ENCODE peak calls at places on chromosomes 13 and 19, in nine cellular contexts. One of them, this sample, is unnamed.

GRCh38 chr13:53781941-53782340 is 753.3 kb downstream of the OLFM4 start:
- DNase-seq in astrocyte of the hippocampus: no peak
- DNase-seq in stimulated activated CD4-positive, alpha-beta T cell treated with anti-CD3 and anti-CD28 coated beads, TNF-alpha, amount 100 ng/mL, for 1 hour: no peak
- DNase-seq in substantia nigra: no peak
- DNase-seq in fibroblast of pulmonary artery: no peak
- DNase-seq in progenitor cell of endocrine pancreas: no peak
- DNase-seq in body of pancreas: no peak
- DNase-seq in activated CD4-positive, CD25-positive, alpha-beta regulatory T cell treated with anti-CD3 and anti-CD28 coated beads, Interleukin-2, amount 50 U/mL, for 16 hours: no peak
- DNase-seq in colonic mucosa: no peak
- DNase-seq in this sample: no peak

GRCh38 chr19:16327911-16328823 is 3.5 kb downstream of the KLF2 start:
- DNase-seq in fibroblast of pulmonary artery: peak
- DNase-seq in astrocyte of the hippocampus: no peak
- DNase-seq in substantia nigra: no peak
- DNase-seq in body of pancreas: peak
- DNase-seq in colonic mucosa: peak
- DNase-seq in activated CD4-positive, CD25-positive, alpha-beta regulatory T cell treated with anti-CD3 and anti-CD28 coated beads, Interleukin-2, amount 50 U/mL, for 16 hours: no peak
- DNase-seq in progenitor cell of endocrine pancreas: no peak
- DNase-seq in stimulated activated CD4-positive, alpha-beta T cell treated with anti-CD3 and anti-CD28 coated beads, TNF-alpha, amount 100 ng/mL, for 1 hour: no peak
- DNase-seq in this sample: peak

GRCh38 chr13:27393101-27393500 is 31.3 kb upstream of the GTF3A start:
- DNase-seq in body of pancreas: no peak
- DNase-seq in colonic mucosa: no peak
- DNase-seq in astrocyte of the hippocampus: no peak
- DNase-seq in substantia nigra: no peak
- DNase-seq in progenitor cell of endocrine pancreas: no peak
- DNase-seq in fibroblast of pulmonary artery: no peak
- DNase-seq in stimulated activated CD4-positive, alpha-beta T cell treated with anti-CD3 and anti-CD28 coated beads, TNF-alpha, amount 100 ng/mL, for 1 hour: no peak
- DNase-seq in activated CD4-positive, CD25-positive, alpha-beta regulatory T cell treated with anti-CD3 and anti-CD28 coated beads, Interleukin-2, amount 50 U/mL, for 16 hours: no peak
- DNase-seq in this sample: no peak

GRCh38 chr13:34044660-34045080 is 226.7 kb downstream of the RFC3 start:
- DNase-seq in body of pancreas: no peak
- DNase-seq in astrocyte of the hippocampus: peak
- DNase-seq in progenitor cell of endocrine pancreas: no peak
- DNase-seq in substantia nigra: no peak
- DNase-seq in colonic mucosa: no peak
- DNase-seq in stimulated activated CD4-positive, alpha-beta T cell treated with anti-CD3 and anti-CD28 coated beads, TNF-alpha, amount 100 ng/mL, for 1 hour: no peak
- DNase-seq in fibroblast of pulmonary artery: peak
- DNase-seq in activated CD4-positive, CD25-positive, alpha-beta regulatory T cell treated with anti-CD3 and anti-CD28 coated beads, Interleukin-2, amount 50 U/mL, for 16 hours: no peak
- DNase-seq in this sample: no peak

GRCh38 chr19:1318678-1319471 is 33.2 kb downstream of the EFNA2 start:
- DNase-seq in astrocyte of the hippocampus: no peak
- DNase-seq in substantia nigra: no peak
- DNase-seq in body of pancreas: no peak
- DNase-seq in progenitor cell of endocrine pancreas: no peak
- DNase-seq in activated CD4-positive, CD25-positive, alpha-beta regulatory T cell treated with anti-CD3 and anti-CD28 coated beads, Interleukin-2, amount 50 U/mL, for 16 hours: no peak
- DNase-seq in stimulated activated CD4-positive, alpha-beta T cell treated with anti-CD3 and anti-CD28 coated beads, TNF-alpha, amount 100 ng/mL, for 1 hour: no peak
- DNase-seq in fibroblast of pulmonary artery: no peak
- DNase-seq in colonic mucosa: no peak
- DNase-seq in this sample: no peak

GRCh38 chr19:6875218-6875617 is 12.2 kb upstream of the ADGRE1 start:
- DNase-seq in body of pancreas: no peak
- DNase-seq in substantia nigra: no peak
- DNase-seq in astrocyte of the hippocampus: no peak
- DNase-seq in progenitor cell of endocrine pancreas: no peak
- DNase-seq in colonic mucosa: no peak
- DNase-seq in activated CD4-positive, CD25-positive, alpha-beta regulatory T cell treated with anti-CD3 and anti-CD28 coated beads, Interleukin-2, amount 50 U/mL, for 16 hours: no peak
- DNase-seq in stimulated activated CD4-positive, alpha-beta T cell treated with anti-CD3 and anti-CD28 coated beads, TNF-alpha, amount 100 ng/mL, for 1 hour: no peak
- DNase-seq in fibroblast of pulmonary artery: no peak
- DNase-seq in this sample: no peak

GRCh38 chr13:80131204-80131603 is 209.7 kb downstream of the SPRY2 start:
- DNase-seq in colonic mucosa: peak
- DNase-seq in stimulated activated CD4-positive, alpha-beta T cell treated with anti-CD3 and anti-CD28 coated beads, TNF-alpha, amount 100 ng/mL, for 1 hour: no peak
- DNase-seq in fibroblast of pulmonary artery: peak
- DNase-seq in progenitor cell of endocrine pancreas: peak
- DNase-seq in substantia nigra: peak
- DNase-seq in astrocyte of the hippocampus: peak
- DNase-seq in activated CD4-positive, CD25-positive, alpha-beta regulatory T cell treated with anti-CD3 and anti-CD28 coated beads, Interleukin-2, amount 50 U/mL, for 16 hours: no peak
- DNase-seq in body of pancreas: peak
- DNase-seq in this sample: peak

GRCh38 chr13:111973186-111974064 is 93.5 kb upstream of the SOX1 start:
- DNase-seq in colonic mucosa: no peak
- DNase-seq in activated CD4-positive, CD25-positive, alpha-beta regulatory T cell treated with anti-CD3 and anti-CD28 coated beads, Interleukin-2, amount 50 U/mL, for 16 hours: no peak
- DNase-seq in progenitor cell of endocrine pancreas: no peak
- DNase-seq in stimulated activated CD4-positive, alpha-beta T cell treated with anti-CD3 and anti-CD28 coated beads, TNF-alpha, amount 100 ng/mL, for 1 hour: no peak
- DNase-seq in body of pancreas: no peak
- DNase-seq in astrocyte of the hippocampus: no peak
- DNase-seq in fibroblast of pulmonary artery: no peak
- DNase-seq in substantia nigra: no peak
- DNase-seq in this sample: no peak

GRCh38 chr13:44801990-44802389 is 187.3 kb downstream of the NUFIP1 start:
- DNase-seq in activated CD4-positive, CD25-positive, alpha-beta regulatory T cell treated with anti-CD3 and anti-CD28 coated beads, Interleukin-2, amount 50 U/mL, for 16 hours: no peak
- DNase-seq in stimulated activated CD4-positive, alpha-beta T cell treated with anti-CD3 and anti-CD28 coated beads, TNF-alpha, amount 100 ng/mL, for 1 hour: no peak
- DNase-seq in substantia nigra: no peak
- DNase-seq in fibroblast of pulmonary artery: peak
- DNase-seq in astrocyte of the hippocampus: peak
- DNase-seq in progenitor cell of endocrine pancreas: no peak
- DNase-seq in colonic mucosa: no peak
- DNase-seq in body of pancreas: no peak
- DNase-seq in this sample: peak

GRCh38 chr13:21033866-21034601 is 27.4 kb downstream of the LATS2 start:
- DNase-seq in astrocyte of the hippocampus: peak
- DNase-seq in fibroblast of pulmonary artery: no peak
- DNase-seq in body of pancreas: peak
- DNase-seq in stimulated activated CD4-positive, alpha-beta T cell treated with anti-CD3 and anti-CD28 coated beads, TNF-alpha, amount 100 ng/mL, for 1 hour: no peak
- DNase-seq in substantia nigra: no peak
- DNase-seq in progenitor cell of endocrine pancreas: no peak
- DNase-seq in colonic mucosa: no peak
- DNase-seq in activated CD4-positive, CD25-positive, alpha-beta regulatory T cell treated with anti-CD3 and anti-CD28 coated beads, Interleukin-2, amount 50 U/mL, for 16 hours: no peak
- DNase-seq in this sample: peak

GRCh38 chr19:52691737-52692136 is 43.1 kb downstream of the ZNF611 start:
- DNase-seq in progenitor cell of endocrine pancreas: no peak
- DNase-seq in fibroblast of pulmonary artery: no peak
- DNase-seq in activated CD4-positive, CD25-positive, alpha-beta regulatory T cell treated with anti-CD3 and anti-CD28 coated beads, Interleukin-2, amount 50 U/mL, for 16 hours: no peak
- DNase-seq in body of pancreas: no peak
- DNase-seq in astrocyte of the hippocampus: no peak
- DNase-seq in colonic mucosa: no peak
- DNase-seq in stimulated activated CD4-positive, alpha-beta T cell treated with anti-CD3 and anti-CD28 coated beads, TNF-alpha, amount 100 ng/mL, for 1 hour: no peak
- DNase-seq in substantia nigra: no peak
- DNase-seq in this sample: no peak

GRCh38 chr19:4052993-4053422 is 13.7 kb downstream of the ZBTB7A start:
- DNase-seq in fibroblast of pulmonary artery: no peak
- DNase-seq in colonic mucosa: peak
- DNase-seq in substantia nigra: no peak
- DNase-seq in astrocyte of the hippocampus: no peak
- DNase-seq in activated CD4-positive, CD25-positive, alpha-beta regulatory T cell treated with anti-CD3 and anti-CD28 coated beads, Interleukin-2, amount 50 U/mL, for 16 hours: no peak
- DNase-seq in body of pancreas: peak
- DNase-seq in progenitor cell of endocrine pancreas: no peak
- DNase-seq in stimulated activated CD4-positive, alpha-beta T cell treated with anti-CD3 and anti-CD28 coated beads, TNF-alpha, amount 100 ng/mL, for 1 hour: no peak
- DNase-seq in this sample: no peak

GRCh38 chr13:64591981-64592380 is 2638.2 kb downstream of the PCDH9 start:
- DNase-seq in stimulated activated CD4-positive, alpha-beta T cell treated with anti-CD3 and anti-CD28 coated beads, TNF-alpha, amount 100 ng/mL, for 1 hour: no peak
- DNase-seq in substantia nigra: no peak
- DNase-seq in fibroblast of pulmonary artery: peak
- DNase-seq in colonic mucosa: no peak
- DNase-seq in activated CD4-positive, CD25-positive, alpha-beta regulatory T cell treated with anti-CD3 and anti-CD28 coated beads, Interleukin-2, amount 50 U/mL, for 16 hours: no peak
- DNase-seq in progenitor cell of endocrine pancreas: no peak
- DNase-seq in astrocyte of the hippocampus: peak
- DNase-seq in body of pancreas: no peak
- DNase-seq in this sample: no peak

GRCh38 chr13:44331912-44332840 is 41.4 kb upstream of the SERP2 start:
- DNase-seq in progenitor cell of endocrine pancreas: no peak
- DNase-seq in astrocyte of the hippocampus: peak
- DNase-seq in colonic mucosa: no peak
- DNase-seq in body of pancreas: peak
- DNase-seq in substantia nigra: no peak
- DNase-seq in stimulated activated CD4-positive, alpha-beta T cell treated with anti-CD3 and anti-CD28 coated beads, TNF-alpha, amount 100 ng/mL, for 1 hour: no peak
- DNase-seq in activated CD4-positive, CD25-positive, alpha-beta regulatory T cell treated with anti-CD3 and anti-CD28 coated beads, Interleukin-2, amount 50 U/mL, for 16 hours: no peak
- DNase-seq in fibroblast of pulmonary artery: peak
- DNase-seq in this sample: no peak

GRCh38 chr19:23779645-23780044 is 21.0 kb upstream of the ZNF681 start:
- DNase-seq in activated CD4-positive, CD25-positive, alpha-beta regulatory T cell treated with anti-CD3 and anti-CD28 coated beads, Interleukin-2, amount 50 U/mL, for 16 hours: no peak
- DNase-seq in progenitor cell of endocrine pancreas: no peak
- DNase-seq in astrocyte of the hippocampus: no peak
- DNase-seq in colonic mucosa: no peak
- DNase-seq in body of pancreas: no peak
- DNase-seq in fibroblast of pulmonary artery: no peak
- DNase-seq in substantia nigra: no peak
- DNase-seq in stimulated activated CD4-positive, alpha-beta T cell treated with anti-CD3 and anti-CD28 coated beads, TNF-alpha, amount 100 ng/mL, for 1 hour: no peak
- DNase-seq in this sample: no peak

GRCh38 chr19:55305491-55305890 is 19.6 kb downstream of the TMEM150B start:
- DNase-seq in body of pancreas: peak
- DNase-seq in activated CD4-positive, CD25-positive, alpha-beta regulatory T cell treated with anti-CD3 and anti-CD28 coated beads, Interleukin-2, amount 50 U/mL, for 16 hours: no peak
- DNase-seq in substantia nigra: no peak
- DNase-seq in fibroblast of pulmonary artery: peak
- DNase-seq in colonic mucosa: peak
- DNase-seq in stimulated activated CD4-positive, alpha-beta T cell treated with anti-CD3 and anti-CD28 coated beads, TNF-alpha, amount 100 ng/mL, for 1 hour: no peak
- DNase-seq in progenitor cell of endocrine pancreas: no peak
- DNase-seq in astrocyte of the hippocampus: no peak
- DNase-seq in this sample: peak

GRCh38 chr13:48570225-48570828 is 37.4 kb upstream of the RCBTB2 start:
- DNase-seq in progenitor cell of endocrine pancreas: no peak
- DNase-seq in activated CD4-positive, CD25-positive, alpha-beta regulatory T cell treated with anti-CD3 and anti-CD28 coated beads, Interleukin-2, amount 50 U/mL, for 16 hours: no peak
- DNase-seq in stimulated activated CD4-positive, alpha-beta T cell treated with anti-CD3 and anti-CD28 coated beads, TNF-alpha, amount 100 ng/mL, for 1 hour: no peak
- DNase-seq in body of pancreas: peak
- DNase-seq in colonic mucosa: no peak
- DNase-seq in substantia nigra: no peak
- DNase-seq in fibroblast of pulmonary artery: no peak
- DNase-seq in astrocyte of the hippocampus: no peak
- DNase-seq in this sample: no peak

GRCh38 chr13:51881296-51881695 is 19.5 kb downstream of the CCDC70 start:
- DNase-seq in stimulated activated CD4-positive, alpha-beta T cell treated with anti-CD3 and anti-CD28 coated beads, TNF-alpha, amount 100 ng/mL, for 1 hour: no peak
- DNase-seq in progenitor cell of endocrine pancreas: no peak
- DNase-seq in substantia nigra: no peak
- DNase-seq in fibroblast of pulmonary artery: no peak
- DNase-seq in colonic mucosa: no peak
- DNase-seq in activated CD4-positive, CD25-positive, alpha-beta regulatory T cell treated with anti-CD3 and anti-CD28 coated beads, Interleukin-2, amount 50 U/mL, for 16 hours: no peak
- DNase-seq in body of pancreas: no peak
- DNase-seq in astrocyte of the hippocampus: no peak
- DNase-seq in this sample: no peak

GRCh38 chr13:79435549-79435948 is 29.5 kb upstream of the RBM26 start:
- DNase-seq in body of pancreas: no peak
- DNase-seq in progenitor cell of endocrine pancreas: no peak
- DNase-seq in substantia nigra: no peak
- DNase-seq in astrocyte of the hippocampus: peak
- DNase-seq in stimulated activated CD4-positive, alpha-beta T cell treated with anti-CD3 and anti-CD28 coated beads, TNF-alpha, amount 100 ng/mL, for 1 hour: no peak
- DNase-seq in fibroblast of pulmonary artery: peak
- DNase-seq in activated CD4-positive, CD25-positive, alpha-beta regulatory T cell treated with anti-CD3 and anti-CD28 coated beads, Interleukin-2, amount 50 U/mL, for 16 hours: no peak
- DNase-seq in colonic mucosa: no peak
- DNase-seq in this sample: no peak

GRCh38 chr13:102729560-102730275 is 34.9 kb upstream of the METTL21C start:
- DNase-seq in body of pancreas: no peak
- DNase-seq in fibroblast of pulmonary artery: peak
- DNase-seq in activated CD4-positive, CD25-positive, alpha-beta regulatory T cell treated with anti-CD3 and anti-CD28 coated beads, Interleukin-2, amount 50 U/mL, for 16 hours: no peak
- DNase-seq in colonic mucosa: no peak
- DNase-seq in substantia nigra: no peak
- DNase-seq in stimulated activated CD4-positive, alpha-beta T cell treated with anti-CD3 and anti-CD28 coated beads, TNF-alpha, amount 100 ng/mL, for 1 hour: no peak
- DNase-seq in astrocyte of the hippocampus: peak
- DNase-seq in progenitor cell of endocrine pancreas: no peak
- DNase-seq in this sample: no peak

GRCh38 chr13:73266640-73267180 is 207.9 kb downstream of the KLF5 start:
- DNase-seq in astrocyte of the hippocampus: no peak
- DNase-seq in stimulated activated CD4-positive, alpha-beta T cell treated with anti-CD3 and anti-CD28 coated beads, TNF-alpha, amount 100 ng/mL, for 1 hour: no peak
- DNase-seq in substantia nigra: no peak
- DNase-seq in fibroblast of pulmonary artery: no peak
- DNase-seq in colonic mucosa: peak
- DNase-seq in body of pancreas: no peak
- DNase-seq in activated CD4-positive, CD25-positive, alpha-beta regulatory T cell treated with anti-CD3 and anti-CD28 coated beads, Interleukin-2, amount 50 U/mL, for 16 hours: no peak
- DNase-seq in progenitor cell of endocrine pancreas: no peak
- DNase-seq in this sample: no peak

GRCh38 chr13:31982540-31982939 is 49.0 kb upstream of the FRY start:
- DNase-seq in colonic mucosa: peak
- DNase-seq in body of pancreas: peak
- DNase-seq in astrocyte of the hippocampus: peak
- DNase-seq in stimulated activated CD4-positive, alpha-beta T cell treated with anti-CD3 and anti-CD28 coated beads, TNF-alpha, amount 100 ng/mL, for 1 hour: no peak
- DNase-seq in activated CD4-positive, CD25-positive, alpha-beta regulatory T cell treated with anti-CD3 and anti-CD28 coated beads, Interleukin-2, amount 50 U/mL, for 16 hours: no peak
- DNase-seq in fibroblast of pulmonary artery: peak
- DNase-seq in progenitor cell of endocrine pancreas: no peak
- DNase-seq in substantia nigra: no peak
- DNase-seq in this sample: peak

GRCh38 chr19:32200312-32201038 is 144.9 kb upstream of the ZNF507 start:
- DNase-seq in body of pancreas: no peak
- DNase-seq in activated CD4-positive, CD25-positive, alpha-beta regulatory T cell treated with anti-CD3 and anti-CD28 coated beads, Interleukin-2, amount 50 U/mL, for 16 hours: no peak
- DNase-seq in fibroblast of pulmonary artery: no peak
- DNase-seq in progenitor cell of endocrine pancreas: no peak
- DNase-seq in astrocyte of the hippocampus: no peak
- DNase-seq in stimulated activated CD4-positive, alpha-beta T cell treated with anti-CD3 and anti-CD28 coated beads, TNF-alpha, amount 100 ng/mL, for 1 hour: no peak
- DNase-seq in colonic mucosa: no peak
- DNase-seq in substantia nigra: no peak
- DNase-seq in this sample: no peak

GRCh38 chr19:17325881-17326594 is 8.6 kb downstream of the ANO8 start:
- DNase-seq in activated CD4-positive, CD25-positive, alpha-beta regulatory T cell treated with anti-CD3 and anti-CD28 coated beads, Interleukin-2, amount 50 U/mL, for 16 hours: no peak
- DNase-seq in body of pancreas: no peak
- DNase-seq in astrocyte of the hippocampus: peak
- DNase-seq in stimulated activated CD4-positive, alpha-beta T cell treated with anti-CD3 and anti-CD28 coated beads, TNF-alpha, amount 100 ng/mL, for 1 hour: no peak
- DNase-seq in progenitor cell of endocrine pancreas: no peak
- DNase-seq in substantia nigra: peak
- DNase-seq in colonic mucosa: no peak
- DNase-seq in fibroblast of pulmonary artery: no peak
- DNase-seq in this sample: peak

GRCh38 chr19:43809762-43810696 is 7.8 kb upstream of the LYPD5 start:
- DNase-seq in stimulated activated CD4-positive, alpha-beta T cell treated with anti-CD3 and anti-CD28 coated beads, TNF-alpha, amount 100 ng/mL, for 1 hour: no peak
- DNase-seq in astrocyte of the hippocampus: peak
- DNase-seq in activated CD4-positive, CD25-positive, alpha-beta regulatory T cell treated with anti-CD3 and anti-CD28 coated beads, Interleukin-2, amount 50 U/mL, for 16 hours: no peak
- DNase-seq in fibroblast of pulmonary artery: peak
- DNase-seq in substantia nigra: no peak
- DNase-seq in body of pancreas: no peak
- DNase-seq in progenitor cell of endocrine pancreas: no peak
- DNase-seq in colonic mucosa: no peak
- DNase-seq in this sample: no peak

GRCh38 chr13:111304603-111305289 is 15.7 kb upstream of the TEX29 start:
- DNase-seq in astrocyte of the hippocampus: no peak
- DNase-seq in body of pancreas: no peak
- DNase-seq in progenitor cell of endocrine pancreas: no peak
- DNase-seq in substantia nigra: no peak
- DNase-seq in fibroblast of pulmonary artery: no peak
- DNase-seq in stimulated activated CD4-positive, alpha-beta T cell treated with anti-CD3 and anti-CD28 coated beads, TNF-alpha, amount 100 ng/mL, for 1 hour: no peak
- DNase-seq in colonic mucosa: no peak
- DNase-seq in activated CD4-positive, CD25-positive, alpha-beta regulatory T cell treated with anti-CD3 and anti-CD28 coated beads, Interleukin-2, amount 50 U/mL, for 16 hours: no peak
- DNase-seq in this sample: no peak

GRCh38 chr13:99895999-99896695 is 75.4 kb downstream of the ZIC5 start:
- DNase-seq in fibroblast of pulmonary artery: no peak
- DNase-seq in colonic mucosa: no peak
- DNase-seq in progenitor cell of endocrine pancreas: no peak
- DNase-seq in substantia nigra: no peak
- DNase-seq in astrocyte of the hippocampus: peak
- DNase-seq in stimulated activated CD4-positive, alpha-beta T cell treated with anti-CD3 and anti-CD28 coated beads, TNF-alpha, amount 100 ng/mL, for 1 hour: no peak
- DNase-seq in activated CD4-positive, CD25-positive, alpha-beta regulatory T cell treated with anti-CD3 and anti-CD28 coated beads, Interleukin-2, amount 50 U/mL, for 16 hours: no peak
- DNase-seq in body of pancreas: no peak
- DNase-seq in this sample: no peak

GRCh38 chr13:106187092-106187491 is 348.4 kb downstream of the EFNB2 start:
- DNase-seq in colonic mucosa: no peak
- DNase-seq in body of pancreas: no peak
- DNase-seq in progenitor cell of endocrine pancreas: no peak
- DNase-seq in fibroblast of pulmonary artery: no peak
- DNase-seq in stimulated activated CD4-positive, alpha-beta T cell treated with anti-CD3 and anti-CD28 coated beads, TNF-alpha, amount 100 ng/mL, for 1 hour: no peak
- DNase-seq in activated CD4-positive, CD25-positive, alpha-beta regulatory T cell treated with anti-CD3 and anti-CD28 coated beads, Interleukin-2, amount 50 U/mL, for 16 hours: no peak
- DNase-seq in astrocyte of the hippocampus: no peak
- DNase-seq in substantia nigra: no peak
- DNase-seq in this sample: no peak

GRCh38 chr19:6613711-6614110 is 22.8 kb upstream of the CD70 start:
- DNase-seq in stimulated activated CD4-positive, alpha-beta T cell treated with anti-CD3 and anti-CD28 coated beads, TNF-alpha, amount 100 ng/mL, for 1 hour: no peak
- DNase-seq in fibroblast of pulmonary artery: peak
- DNase-seq in substantia nigra: no peak
- DNase-seq in body of pancreas: no peak
- DNase-seq in colonic mucosa: no peak
- DNase-seq in astrocyte of the hippocampus: no peak
- DNase-seq in activated CD4-positive, CD25-positive, alpha-beta regulatory T cell treated with anti-CD3 and anti-CD28 coated beads, Interleukin-2, amount 50 U/mL, for 16 hours: no peak
- DNase-seq in progenitor cell of endocrine pancreas: no peak
- DNase-seq in this sample: no peak

GRCh38 chr19:57720878-57721277 is 6.5 kb downstream of the ZNF671 start:
- DNase-seq in fibroblast of pulmonary artery: no peak
- DNase-seq in colonic mucosa: no peak
- DNase-seq in astrocyte of the hippocampus: no peak
- DNase-seq in substantia nigra: no peak
- DNase-seq in activated CD4-positive, CD25-positive, alpha-beta regulatory T cell treated with anti-CD3 and anti-CD28 coated beads, Interleukin-2, amount 50 U/mL, for 16 hours: no peak
- DNase-seq in stimulated activated CD4-positive, alpha-beta T cell treated with anti-CD3 and anti-CD28 coated beads, TNF-alpha, amount 100 ng/mL, for 1 hour: no peak
- DNase-seq in progenitor cell of endocrine pancreas: no peak
- DNase-seq in body of pancreas: no peak
- DNase-seq in this sample: no peak

This sample was measured in stomach.